ENCODE peak calls at places on chromosomes 6 and 20, in ten cellular contexts. One of them, this sample, is unnamed. For H3K4me1 and H3K9me3, the result is how much of the 10 kb centered on the place peaks cover.

GRCh38 chr6:129936329-129937165 is 75.4 kb upstream of the TMEM244 start:
- ATAC-seq in pancreas: no peak
- ATAC-seq in body of pancreas: peak
- ATAC-seq in right lobe of liver: peak
- ATAC-seq in lower lobe of right lung: peak
- ATAC-seq in left lung: peak
- ATAC-seq in A549: peak
- ATAC-seq in heart right ventricle: no peak
- ATAC-seq in RWPE2: peak
- ATAC-seq in heart left ventricle: peak
- ATAC-seq in this sample: no peak

GRCh38 chr6:20473518-20473917 is 60.7 kb upstream of the CDKAL1 start:
- ATAC-seq in pancreas: no peak
- ATAC-seq in body of pancreas: no peak
- ATAC-seq in right lobe of liver: no peak
- ATAC-seq in lower lobe of right lung: no peak
- ATAC-seq in left lung: no peak
- ATAC-seq in A549: no peak
- ATAC-seq in heart right ventricle: no peak
- ATAC-seq in RWPE2: no peak
- ATAC-seq in heart left ventricle: no peak
- ATAC-seq in this sample: no peak

GRCh38 chr20:14860410-14860814 is 523.0 kb upstream of the FLRT3 start:
- ATAC-seq in pancreas: no peak
- ATAC-seq in body of pancreas: no peak
- ATAC-seq in right lobe of liver: peak
- ATAC-seq in lower lobe of right lung: peak
- ATAC-seq in left lung: peak
- ATAC-seq in A549: peak
- ATAC-seq in heart right ventricle: no peak
- ATAC-seq in RWPE2: no peak
- ATAC-seq in heart left ventricle: no peak
- ATAC-seq in this sample: no peak

GRCh38 chr6:5098501-5099270 is 13.5 kb downstream of the PPP1R3G start:
- ATAC-seq in pancreas: no peak
- ATAC-seq in body of pancreas: no peak
- ATAC-seq in right lobe of liver: no peak
- ATAC-seq in lower lobe of right lung: no peak
- ATAC-seq in left lung: no peak
- ATAC-seq in A549: no peak
- ATAC-seq in heart right ventricle: no peak
- ATAC-seq in RWPE2: no peak
- ATAC-seq in heart left ventricle: no peak
- ATAC-seq in this sample: no peak

GRCh38 chr6:155271145-155271544 is 7.3 kb downstream of the CLDN20 start:
- ATAC-seq in pancreas: no peak
- ATAC-seq in body of pancreas: no peak
- ATAC-seq in right lobe of liver: no peak
- ATAC-seq in lower lobe of right lung: no peak
- ATAC-seq in left lung: no peak
- ATAC-seq in A549: no peak
- ATAC-seq in heart right ventricle: no peak
- ATAC-seq in RWPE2: no peak
- ATAC-seq in heart left ventricle: no peak
- ATAC-seq in this sample: no peak

GRCh38 chr6:119076173-119076965 is 2.1 kb downstream of the FAM184A start:
- ATAC-seq in pancreas: no peak
- ATAC-seq in body of pancreas: no peak
- ATAC-seq in right lobe of liver: no peak
- ATAC-seq in lower lobe of right lung: peak
- ATAC-seq in left lung: peak
- ATAC-seq in A549: no peak
- ATAC-seq in heart right ventricle: no peak
- ATAC-seq in RWPE2: no peak
- ATAC-seq in heart left ventricle: no peak
- ATAC-seq in this sample: no peak

GRCh38 chr6:90508753-90509152 is 78.1 kb downstream of the MAP3K7 start:
- ATAC-seq in pancreas: no peak
- ATAC-seq in body of pancreas: no peak
- ATAC-seq in right lobe of liver: no peak
- ATAC-seq in lower lobe of right lung: no peak
- ATAC-seq in left lung: no peak
- ATAC-seq in A549: no peak
- ATAC-seq in heart right ventricle: no peak
- ATAC-seq in RWPE2: no peak
- ATAC-seq in heart left ventricle: no peak
- ATAC-seq in this sample: no peak

GRCh38 chr6:52152692-52153091 is 33.5 kb upstream of the IL17A start:
- ATAC-seq in pancreas: no peak
- ATAC-seq in body of pancreas: no peak
- ATAC-seq in right lobe of liver: no peak
- ATAC-seq in lower lobe of right lung: no peak
- ATAC-seq in left lung: no peak
- ATAC-seq in A549: no peak
- ATAC-seq in heart right ventricle: no peak
- ATAC-seq in RWPE2: no peak
- ATAC-seq in heart left ventricle: no peak
- ATAC-seq in this sample: no peak

GRCh38 chr6:146544783-146545182 is 1.1 kb downstream of the RAB32 start:
- ATAC-seq in pancreas: no peak
- ATAC-seq in body of pancreas: no peak
- ATAC-seq in right lobe of liver: peak
- ATAC-seq in lower lobe of right lung: no peak
- ATAC-seq in left lung: no peak
- ATAC-seq in A549: no peak
- ATAC-seq in heart right ventricle: no peak
- ATAC-seq in RWPE2: no peak
- ATAC-seq in heart left ventricle: no peak
- ATAC-seq in this sample: no peak

GRCh38 chr6:16523550-16524379 is 237.5 kb downstream of the ATXN1 start:
- ATAC-seq in pancreas: no peak
- ATAC-seq in body of pancreas: no peak
- ATAC-seq in right lobe of liver: no peak
- ATAC-seq in lower lobe of right lung: peak
- ATAC-seq in left lung: peak
- ATAC-seq in A549: no peak
- ATAC-seq in heart right ventricle: peak
- ATAC-seq in RWPE2: no peak
- ATAC-seq in heart left ventricle: peak
- ATAC-seq in this sample: no peak

GRCh38 chr6:156879235-156879995 is 102.2 kb downstream of the ARID1B start:
- ATAC-seq in pancreas: no peak
- ATAC-seq in body of pancreas: no peak
- ATAC-seq in right lobe of liver: no peak
- ATAC-seq in lower lobe of right lung: no peak
- ATAC-seq in left lung: no peak
- ATAC-seq in A549: no peak
- ATAC-seq in heart right ventricle: no peak
- ATAC-seq in RWPE2: no peak
- ATAC-seq in heart left ventricle: no peak
- ATAC-seq in this sample: no peak

GRCh38 chr6:52201046-52201445 is 14.9 kb downstream of the IL17A start:
- ATAC-seq in pancreas: no peak
- ATAC-seq in body of pancreas: no peak
- ATAC-seq in right lobe of liver: no peak
- ATAC-seq in lower lobe of right lung: no peak
- ATAC-seq in left lung: no peak
- ATAC-seq in A549: no peak
- ATAC-seq in heart right ventricle: no peak
- ATAC-seq in RWPE2: no peak
- ATAC-seq in heart left ventricle: no peak
- ATAC-seq in this sample: no peak

GRCh38 chr6:109782401-109783046 is 91.4 kb downstream of the FIG4 start:
- ATAC-seq in pancreas: no peak
- ATAC-seq in body of pancreas: no peak
- ATAC-seq in right lobe of liver: no peak
- ATAC-seq in lower lobe of right lung: no peak
- ATAC-seq in left lung: no peak
- ATAC-seq in A549: no peak
- ATAC-seq in heart right ventricle: no peak
- ATAC-seq in RWPE2: no peak
- ATAC-seq in heart left ventricle: no peak
- ATAC-seq in this sample: peak

GRCh38 chr6:50850223-50850751 is 31.6 kb downstream of the TFAP2B start:
- ATAC-seq in pancreas: peak
- ATAC-seq in body of pancreas: peak
- ATAC-seq in right lobe of liver: peak
- ATAC-seq in lower lobe of right lung: no peak
- ATAC-seq in left lung: peak
- ATAC-seq in A549: no peak
- ATAC-seq in heart right ventricle: no peak
- ATAC-seq in RWPE2: no peak
- ATAC-seq in heart left ventricle: no peak
- ATAC-seq in this sample: no peak

GRCh38 chr6:43516367-43516696 is 394 bp downstream of the YIPF3 start:
- ATAC-seq in pancreas: no peak
- ATAC-seq in body of pancreas: no peak
- ATAC-seq in right lobe of liver: no peak
- ATAC-seq in lower lobe of right lung: no peak
- ATAC-seq in left lung: no peak
- ATAC-seq in A549: peak
- ATAC-seq in heart right ventricle: no peak
- ATAC-seq in RWPE2: peak
- ATAC-seq in heart left ventricle: no peak
- ATAC-seq in this sample: no peak

GRCh38 chr20:25301357-25301920 is 53.6 kb downstream of the PYGB start:
- ATAC-seq in pancreas: no peak
- ATAC-seq in body of pancreas: no peak
- ATAC-seq in right lobe of liver: no peak
- ATAC-seq in lower lobe of right lung: no peak
- ATAC-seq in left lung: no peak
- ATAC-seq in A549: peak
- ATAC-seq in heart right ventricle: peak
- ATAC-seq in RWPE2: peak
- ATAC-seq in heart left ventricle: peak
- ATAC-seq in this sample: no peak

GRCh38 chr20:16392346-16392745 is 180.9 kb downstream of the KIF16B start:
- ATAC-seq in pancreas: no peak
- ATAC-seq in body of pancreas: no peak
- ATAC-seq in right lobe of liver: no peak
- ATAC-seq in lower lobe of right lung: no peak
- ATAC-seq in left lung: no peak
- ATAC-seq in A549: no peak
- ATAC-seq in heart right ventricle: no peak
- ATAC-seq in RWPE2: no peak
- ATAC-seq in heart left ventricle: no peak
- ATAC-seq in this sample: no peak

GRCh38 chr6:170374571-170375444 is 68.2 kb downstream of the FAM120B start:
- ATAC-seq in pancreas: no peak
- ATAC-seq in body of pancreas: no peak
- ATAC-seq in right lobe of liver: peak
- ATAC-seq in lower lobe of right lung: peak
- ATAC-seq in left lung: peak
- ATAC-seq in A549: no peak
- ATAC-seq in heart right ventricle: no peak
- ATAC-seq in RWPE2: peak
- ATAC-seq in heart left ventricle: no peak
- ATAC-seq in this sample: no peak
- H3K4me1 ChIP-seq in pancreas: under half
- H3K4me1 ChIP-seq in body of pancreas: under half
- H3K4me1 ChIP-seq in right lobe of liver: under half
- H3K4me1 ChIP-seq in lower lobe of right lung: under half
- H3K4me1 ChIP-seq in left lung: under half
- H3K4me1 ChIP-seq in A549: under half
- H3K4me1 ChIP-seq in heart right ventricle: under half
- H3K4me1 ChIP-seq in RWPE2: under half
- H3K4me1 ChIP-seq in heart left ventricle: under half
- H3K4me1 ChIP-seq in this sample: under half

GRCh38 chr20:42741906-42742305 is 447.8 kb downstream of the PTPRT start:
- ATAC-seq in pancreas: no peak
- ATAC-seq in body of pancreas: no peak
- ATAC-seq in right lobe of liver: no peak
- ATAC-seq in lower lobe of right lung: no peak
- ATAC-seq in left lung: no peak
- ATAC-seq in A549: no peak
- ATAC-seq in heart right ventricle: no peak
- ATAC-seq in RWPE2: no peak
- ATAC-seq in heart left ventricle: no peak
- ATAC-seq in this sample: no peak
- H3K9me3 ChIP-seq in pancreas: under half
- H3K9me3 ChIP-seq in body of pancreas: under half
- H3K9me3 ChIP-seq in right lobe of liver: under half
- H3K9me3 ChIP-seq in lower lobe of right lung: under half
- H3K9me3 ChIP-seq in left lung: under half
- H3K9me3 ChIP-seq in A549: under half
- H3K9me3 ChIP-seq in heart right ventricle: under half
- H3K9me3 ChIP-seq in RWPE2: under half
- H3K9me3 ChIP-seq in heart left ventricle: under half
- H3K9me3 ChIP-seq in this sample: under half

GRCh38 chr6:10555625-10556309 is 34.6 kb downstream of the GCNT2 start:
- ATAC-seq in pancreas: peak
- ATAC-seq in body of pancreas: peak
- ATAC-seq in right lobe of liver: peak
- ATAC-seq in lower lobe of right lung: peak
- ATAC-seq in left lung: peak
- ATAC-seq in A549: no peak
- ATAC-seq in heart right ventricle: peak
- ATAC-seq in RWPE2: peak
- ATAC-seq in heart left ventricle: peak
- ATAC-seq in this sample: peak
- H3K4me1 ChIP-seq in pancreas: under half
- H3K4me1 ChIP-seq in body of pancreas: under half
- H3K4me1 ChIP-seq in right lobe of liver: under half
- H3K4me1 ChIP-seq in lower lobe of right lung: under half
- H3K4me1 ChIP-seq in left lung: under half
- H3K4me1 ChIP-seq in A549: under half
- H3K4me1 ChIP-seq in heart right ventricle: under half
- H3K4me1 ChIP-seq in RWPE2: under half
- H3K4me1 ChIP-seq in heart left ventricle: under half
- H3K4me1 ChIP-seq in this sample: under half

GRCh38 chr20:55744896-55745295 is 260.4 kb downstream of the CBLN4 start:
- ATAC-seq in pancreas: no peak
- ATAC-seq in body of pancreas: no peak
- ATAC-seq in right lobe of liver: no peak
- ATAC-seq in lower lobe of right lung: no peak
- ATAC-seq in left lung: no peak
- ATAC-seq in A549: no peak
- ATAC-seq in heart right ventricle: no peak
- ATAC-seq in RWPE2: peak
- ATAC-seq in heart left ventricle: no peak
- ATAC-seq in this sample: no peak
- H3K9me3 ChIP-seq in pancreas: under half
- H3K9me3 ChIP-seq in body of pancreas: under half
- H3K9me3 ChIP-seq in right lobe of liver: under half
- H3K9me3 ChIP-seq in lower lobe of right lung: under half
- H3K9me3 ChIP-seq in left lung: under half
- H3K9me3 ChIP-seq in A549: under half
- H3K9me3 ChIP-seq in heart right ventricle: under half
- H3K9me3 ChIP-seq in RWPE2: under half
- H3K9me3 ChIP-seq in heart left ventricle: under half
- H3K9me3 ChIP-seq in this sample: under half

This sample was measured in gastroesophageal sphincter.